ENCODE peak calls at places on chromosomes 13 and 19, in seven cellular contexts. One of them, this sample, is unnamed.

GRCh38 chr13:99916366-99917103 is 55.0 kb downstream of the ZIC5 start:
- DNase-seq in thoracic aorta: no peak
- DNase-seq in cardiac fibroblast: peak; percentile 80
- DNase-seq in hippocampal formation: no peak
- DNase-seq in chondrocyte: no peak
- DNase-seq in mammary epithelial cell: peak; percentile 66
- DNase-seq in sciatic nerve: no peak
- DNase-seq in this sample: peak; percentile 79

GRCh38 chr13:54845351-54845965 is 1816.8 kb downstream of the OLFM4 start:
- DNase-seq in thoracic aorta: no peak
- DNase-seq in cardiac fibroblast: no peak
- DNase-seq in hippocampal formation: no peak
- DNase-seq in chondrocyte: no peak
- DNase-seq in mammary epithelial cell: no peak
- DNase-seq in sciatic nerve: no peak
- DNase-seq in this sample: no peak

GRCh38 chr19:3047307-3048189 is 14.7 kb downstream of the TLE5 start:
- DNase-seq in thoracic aorta: peak; percentile 41
- DNase-seq in cardiac fibroblast: peak; percentile 82
- DNase-seq in hippocampal formation: no peak
- DNase-seq in chondrocyte: no peak
- DNase-seq in mammary epithelial cell: peak; percentile 42
- DNase-seq in sciatic nerve: peak; percentile 90
- DNase-seq in this sample: peak; percentile 24

GRCh38 chr13:85650613-85651012 is 148.6 kb downstream of the SLITRK6 start:
- DNase-seq in thoracic aorta: no peak
- DNase-seq in cardiac fibroblast: no peak
- DNase-seq in hippocampal formation: no peak
- DNase-seq in chondrocyte: no peak
- DNase-seq in mammary epithelial cell: peak; percentile 48
- DNase-seq in sciatic nerve: no peak
- DNase-seq in this sample: no peak

GRCh38 chr13:41384749-41385503 is 72.4 kb upstream of the RGCC start:
- DNase-seq in thoracic aorta: no peak
- DNase-seq in cardiac fibroblast: peak; percentile 34
- DNase-seq in hippocampal formation: no peak
- DNase-seq in chondrocyte: no peak
- DNase-seq in mammary epithelial cell: no peak
- DNase-seq in sciatic nerve: no peak
- DNase-seq in this sample: peak; percentile 26

GRCh38 chr13:74647211-74647610 is 513.0 kb upstream of the KLF12 start:
- DNase-seq in thoracic aorta: no peak
- DNase-seq in cardiac fibroblast: no peak
- DNase-seq in hippocampal formation: no peak
- DNase-seq in chondrocyte: no peak
- DNase-seq in mammary epithelial cell: no peak
- DNase-seq in sciatic nerve: no peak
- DNase-seq in this sample: no peak

GRCh38 chr19:46998445-46999142 is 21.0 kb upstream of the NPAS1 start:
- DNase-seq in thoracic aorta: no peak
- DNase-seq in cardiac fibroblast: no peak
- DNase-seq in hippocampal formation: peak; percentile 42
- DNase-seq in chondrocyte: no peak
- DNase-seq in mammary epithelial cell: no peak
- DNase-seq in sciatic nerve: no peak
- DNase-seq in this sample: no peak

GRCh38 chr19:5137571-5138124 is 168.7 kb downstream of the KDM4B start:
- DNase-seq in thoracic aorta: no peak
- DNase-seq in cardiac fibroblast: no peak
- DNase-seq in hippocampal formation: no peak
- DNase-seq in chondrocyte: no peak
- DNase-seq in mammary epithelial cell: no peak
- DNase-seq in sciatic nerve: no peak
- DNase-seq in this sample: no peak

GRCh38 chr13:70339738-70340137 is 231.5 kb upstream of the KLHL1 start:
- DNase-seq in thoracic aorta: no peak
- DNase-seq in cardiac fibroblast: no peak
- DNase-seq in hippocampal formation: no peak
- DNase-seq in chondrocyte: no peak
- DNase-seq in mammary epithelial cell: peak; percentile 2
- DNase-seq in sciatic nerve: no peak
- DNase-seq in this sample: peak; percentile 46

This sample was measured in Kasumi-1.